ENCODE peak calls at places on chromosome 6, in seven cellular contexts. One of them, this sample, is unnamed.

GRCh38 chr6:36590237-36590636 is 3.9 kb upstream of the SRSF3 start:
- DNase-seq in psoas muscle: no peak
- DNase-seq in astrocyte of the spinal cord: peak
- DNase-seq in fibroblast of pulmonary artery: peak
- DNase-seq in fibroblast of villous mesenchyme: peak
- DNase-seq in thoracic aorta: no peak
- DNase-seq in HFF-Myc: no peak
- DNase-seq in this sample: no peak

GRCh38 chr6:132011582-132011981 is 60.4 kb upstream of the CCN2 start:
- DNase-seq in psoas muscle: no peak
- DNase-seq in astrocyte of the spinal cord: no peak
- DNase-seq in fibroblast of pulmonary artery: peak
- DNase-seq in fibroblast of villous mesenchyme: peak
- DNase-seq in thoracic aorta: no peak
- DNase-seq in HFF-Myc: no peak
- DNase-seq in this sample: no peak

GRCh38 chr6:156191895-156192294 is 585.3 kb upstream of the ARID1B start:
- DNase-seq in psoas muscle: no peak
- DNase-seq in astrocyte of the spinal cord: no peak
- DNase-seq in fibroblast of pulmonary artery: no peak
- DNase-seq in fibroblast of villous mesenchyme: no peak
- DNase-seq in thoracic aorta: no peak
- DNase-seq in HFF-Myc: no peak
- DNase-seq in this sample: no peak

GRCh38 chr6:133715270-133715669 is 173.6 kb upstream of the TCF21 start:
- DNase-seq in psoas muscle: no peak
- DNase-seq in astrocyte of the spinal cord: no peak
- DNase-seq in fibroblast of pulmonary artery: no peak
- DNase-seq in fibroblast of villous mesenchyme: no peak
- DNase-seq in thoracic aorta: no peak
- DNase-seq in HFF-Myc: no peak
- DNase-seq in this sample: no peak

GRCh38 chr6:41957117-41957516 is 15.5 kb upstream of the CCND3 start:
- DNase-seq in psoas muscle: no peak
- DNase-seq in astrocyte of the spinal cord: no peak
- DNase-seq in fibroblast of pulmonary artery: no peak
- DNase-seq in fibroblast of villous mesenchyme: no peak
- DNase-seq in thoracic aorta: no peak
- DNase-seq in HFF-Myc: no peak
- DNase-seq in this sample: no peak

GRCh38 chr6:36914227-36914794 is 28.6 kb downstream of the C6orf89 start:
- DNase-seq in psoas muscle: no peak
- DNase-seq in astrocyte of the spinal cord: peak
- DNase-seq in fibroblast of pulmonary artery: peak
- DNase-seq in fibroblast of villous mesenchyme: peak
- DNase-seq in thoracic aorta: no peak
- DNase-seq in HFF-Myc: no peak
- DNase-seq in this sample: no peak

GRCh38 chr6:72950114-72950860 is 275.0 kb downstream of the KHDC1L start:
- DNase-seq in psoas muscle: peak
- DNase-seq in astrocyte of the spinal cord: peak
- DNase-seq in fibroblast of pulmonary artery: peak
- DNase-seq in fibroblast of villous mesenchyme: peak
- DNase-seq in thoracic aorta: no peak
- DNase-seq in HFF-Myc: no peak
- DNase-seq in this sample: no peak

GRCh38 chr6:124432632-124433031 is 529.6 kb upstream of the RNF217 start:
- DNase-seq in psoas muscle: no peak
- DNase-seq in astrocyte of the spinal cord: no peak
- DNase-seq in fibroblast of pulmonary artery: no peak
- DNase-seq in fibroblast of villous mesenchyme: no peak
- DNase-seq in thoracic aorta: no peak
- DNase-seq in HFF-Myc: no peak
- DNase-seq in this sample: no peak

GRCh38 chr6:144286503-144287393 is 1.6 kb downstream of the UTRN start:
- DNase-seq in psoas muscle: peak
- DNase-seq in astrocyte of the spinal cord: peak
- DNase-seq in fibroblast of pulmonary artery: peak
- DNase-seq in fibroblast of villous mesenchyme: peak
- DNase-seq in thoracic aorta: peak
- DNase-seq in HFF-Myc: no peak
- DNase-seq in this sample: no peak

GRCh38 chr6:155880905-155881304 is 425.3 kb upstream of the NOX3 start:
- DNase-seq in psoas muscle: no peak
- DNase-seq in astrocyte of the spinal cord: no peak
- DNase-seq in fibroblast of pulmonary artery: peak
- DNase-seq in fibroblast of villous mesenchyme: peak
- DNase-seq in thoracic aorta: no peak
- DNase-seq in HFF-Myc: no peak
- DNase-seq in this sample: no peak

GRCh38 chr6:31580807-31581437 is 1.3 kb downstream of the LTB start:
- DNase-seq in psoas muscle: peak
- DNase-seq in astrocyte of the spinal cord: peak
- DNase-seq in fibroblast of pulmonary artery: peak
- DNase-seq in fibroblast of villous mesenchyme: peak
- DNase-seq in thoracic aorta: peak
- DNase-seq in HFF-Myc: peak
- DNase-seq in this sample: no peak

GRCh38 chr6:51844391-51844735 is 243.1 kb downstream of the PKHD1 start:
- DNase-seq in psoas muscle: no peak
- DNase-seq in astrocyte of the spinal cord: no peak
- DNase-seq in fibroblast of pulmonary artery: no peak
- DNase-seq in fibroblast of villous mesenchyme: no peak
- DNase-seq in thoracic aorta: no peak
- DNase-seq in HFF-Myc: no peak
- DNase-seq in this sample: no peak

GRCh38 chr6:131574686-131575085 is 1.7 kb downstream of the ARG1 start:
- DNase-seq in psoas muscle: no peak
- DNase-seq in astrocyte of the spinal cord: no peak
- DNase-seq in fibroblast of pulmonary artery: no peak
- DNase-seq in fibroblast of villous mesenchyme: no peak
- DNase-seq in thoracic aorta: no peak
- DNase-seq in HFF-Myc: no peak
- DNase-seq in this sample: no peak

GRCh38 chr6:11277275-11278206 is 45.1 kb upstream of the NEDD9 start:
- DNase-seq in psoas muscle: no peak
- DNase-seq in astrocyte of the spinal cord: peak
- DNase-seq in fibroblast of pulmonary artery: peak
- DNase-seq in fibroblast of villous mesenchyme: peak
- DNase-seq in thoracic aorta: no peak
- DNase-seq in HFF-Myc: peak
- DNase-seq in this sample: peak

GRCh38 chr6:137870744-137871247 is 3.7 kb downstream of the TNFAIP3 start:
- DNase-seq in psoas muscle: no peak
- DNase-seq in astrocyte of the spinal cord: no peak
- DNase-seq in fibroblast of pulmonary artery: peak
- DNase-seq in fibroblast of villous mesenchyme: no peak
- DNase-seq in thoracic aorta: no peak
- DNase-seq in HFF-Myc: no peak
- DNase-seq in this sample: peak

GRCh38 chr6:32885698-32886286 is 31.8 kb downstream of the PSMB9 start:
- DNase-seq in psoas muscle: no peak
- DNase-seq in astrocyte of the spinal cord: peak
- DNase-seq in fibroblast of pulmonary artery: peak
- DNase-seq in fibroblast of villous mesenchyme: peak
- DNase-seq in thoracic aorta: no peak
- DNase-seq in HFF-Myc: peak
- DNase-seq in this sample: peak

GRCh38 chr6:90406142-90406794 is 109.6 kb upstream of the BACH2 start:
- DNase-seq in psoas muscle: no peak
- DNase-seq in astrocyte of the spinal cord: peak
- DNase-seq in fibroblast of pulmonary artery: peak
- DNase-seq in fibroblast of villous mesenchyme: peak
- DNase-seq in thoracic aorta: no peak
- DNase-seq in HFF-Myc: peak
- DNase-seq in this sample: no peak

GRCh38 chr6:168071620-168072019 is 7.4 kb downstream of the FRMD1 start:
- DNase-seq in psoas muscle: no peak
- DNase-seq in astrocyte of the spinal cord: no peak
- DNase-seq in fibroblast of pulmonary artery: no peak
- DNase-seq in fibroblast of villous mesenchyme: no peak
- DNase-seq in thoracic aorta: no peak
- DNase-seq in HFF-Myc: no peak
- DNase-seq in this sample: no peak

GRCh38 chr6:7590918-7591302 is 912 bp downstream of the SNRNP48 start:
- DNase-seq in psoas muscle: no peak
- DNase-seq in astrocyte of the spinal cord: no peak
- DNase-seq in fibroblast of pulmonary artery: peak
- DNase-seq in fibroblast of villous mesenchyme: peak
- DNase-seq in thoracic aorta: no peak
- DNase-seq in HFF-Myc: no peak
- DNase-seq in this sample: no peak

GRCh38 chr6:7589949-7590917 is at the start of gene SNRNP48:
- DNase-seq in psoas muscle: peak
- DNase-seq in astrocyte of the spinal cord: peak
- DNase-seq in fibroblast of pulmonary artery: peak
- DNase-seq in fibroblast of villous mesenchyme: peak
- DNase-seq in thoracic aorta: peak
- DNase-seq in HFF-Myc: peak
- DNase-seq in this sample: peak

GRCh38 chr6:7589221-7589620 is 777 bp upstream of the SNRNP48 start:
- DNase-seq in psoas muscle: no peak
- DNase-seq in astrocyte of the spinal cord: no peak
- DNase-seq in fibroblast of pulmonary artery: no peak
- DNase-seq in fibroblast of villous mesenchyme: no peak
- DNase-seq in thoracic aorta: no peak
- DNase-seq in HFF-Myc: no peak
- DNase-seq in this sample: no peak

GRCh38 chr6:7593234-7593633 is 3.2 kb downstream of the SNRNP48 start:
- DNase-seq in psoas muscle: no peak
- DNase-seq in astrocyte of the spinal cord: no peak
- DNase-seq in fibroblast of pulmonary artery: no peak
- DNase-seq in fibroblast of villous mesenchyme: no peak
- DNase-seq in thoracic aorta: no peak
- DNase-seq in HFF-Myc: no peak
- DNase-seq in this sample: no peak

DNA sequence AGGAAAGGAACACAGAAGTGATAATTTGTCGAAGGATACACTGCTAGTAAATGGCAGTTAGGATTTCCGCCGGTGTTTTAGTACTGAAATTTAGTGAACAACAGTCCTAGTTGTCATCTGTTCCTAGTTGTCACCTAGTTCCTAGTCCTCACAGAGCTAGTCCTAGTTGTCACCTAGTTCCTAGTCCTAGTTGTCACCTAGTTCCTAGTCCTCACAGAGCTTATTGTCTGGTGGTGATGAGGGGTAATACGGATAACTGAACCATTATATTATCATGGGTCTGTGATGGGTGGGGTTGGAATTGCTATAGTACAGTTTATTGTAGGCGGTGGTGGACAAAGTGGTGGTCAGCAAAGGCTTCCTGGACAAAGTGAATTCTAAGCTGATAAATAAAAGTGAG is 1.8 kb downstream of the SNRNP48 start:
- DNase-seq in psoas muscle: no peak
- DNase-seq in astrocyte of the spinal cord: no peak
- DNase-seq in fibroblast of pulmonary artery: no peak
- DNase-seq in fibroblast of villous mesenchyme: no peak
- DNase-seq in thoracic aorta: no peak
- DNase-seq in HFF-Myc: no peak
- DNase-seq in this sample: no peak
- H3K4me3 ChIP-seq in psoas muscle: peak
- H3K4me3 ChIP-seq in astrocyte of the spinal cord: no peak
- H3K4me3 ChIP-seq in fibroblast of pulmonary artery: no peak
- H3K4me3 ChIP-seq in fibroblast of villous mesenchyme: peak
- H3K4me3 ChIP-seq in thoracic aorta: peak
- H3K4me3 ChIP-seq in HFF-Myc: peak
- H3K4me3 ChIP-seq in this sample: no peak

DNA sequence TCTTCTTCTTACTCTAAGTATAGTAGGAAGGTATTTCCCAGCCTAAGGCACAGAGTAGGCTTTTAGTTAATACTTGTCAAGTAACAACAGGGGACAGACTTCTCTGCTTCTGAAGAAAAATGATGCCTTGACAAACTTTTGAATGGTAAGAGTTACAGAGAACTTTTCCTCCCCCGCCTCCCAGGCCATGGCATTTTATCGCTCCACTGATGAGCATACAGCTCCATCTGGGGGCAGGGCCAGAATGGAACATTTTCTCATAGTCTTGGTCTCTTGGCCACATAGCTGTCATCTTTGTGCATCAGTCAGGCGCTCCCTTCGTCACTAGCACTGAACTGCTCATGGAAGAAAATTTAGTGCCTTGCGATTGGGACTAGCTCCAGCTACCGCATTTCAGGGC is 1066.8 kb upstream of the CITED2 start:
- DNase-seq in psoas muscle: peak
- DNase-seq in astrocyte of the spinal cord: peak
- DNase-seq in fibroblast of pulmonary artery: peak
- DNase-seq in fibroblast of villous mesenchyme: peak
- DNase-seq in thoracic aorta: no peak
- DNase-seq in HFF-Myc: no peak
- DNase-seq in this sample: no peak
- TF ChIP-seq CTCF in psoas muscle: peak
- TF ChIP-seq CTCF in astrocyte of the spinal cord: peak
- TF ChIP-seq CTCF in fibroblast of pulmonary artery: peak
- TF ChIP-seq CTCF in fibroblast of villous mesenchyme: peak
- TF ChIP-seq CTCF in thoracic aorta: no peak
- TF ChIP-seq CTCF in HFF-Myc: peak
- TF ChIP-seq CTCF in this sample: peak

DNA sequence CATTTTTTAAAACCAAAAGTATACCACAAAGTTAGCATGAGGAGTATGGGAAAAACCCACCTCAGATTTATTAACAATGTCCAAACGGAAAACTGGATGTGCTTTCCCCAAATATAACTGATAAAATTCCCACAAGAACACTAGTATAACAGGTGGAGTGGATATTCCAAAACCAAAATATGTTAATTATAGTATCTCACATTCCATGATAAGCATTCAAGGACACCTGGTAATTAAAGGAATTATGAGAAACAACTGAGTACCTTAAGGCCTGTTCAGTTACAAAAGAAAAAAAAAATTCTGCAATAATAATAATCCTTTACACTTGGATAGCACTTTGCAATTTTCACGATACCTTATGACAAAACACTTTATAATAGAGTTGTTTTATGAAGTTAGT is 1.9 kb downstream of the CDK19 start:
- DNase-seq in psoas muscle: no peak
- DNase-seq in astrocyte of the spinal cord: no peak
- DNase-seq in fibroblast of pulmonary artery: no peak
- DNase-seq in fibroblast of villous mesenchyme: no peak
- DNase-seq in thoracic aorta: no peak
- DNase-seq in HFF-Myc: no peak
- DNase-seq in this sample: no peak
- H3K4me3 ChIP-seq in psoas muscle: peak
- H3K4me3 ChIP-seq in astrocyte of the spinal cord: no peak
- H3K4me3 ChIP-seq in fibroblast of pulmonary artery: no peak
- H3K4me3 ChIP-seq in fibroblast of villous mesenchyme: no peak
- H3K4me3 ChIP-seq in thoracic aorta: peak
- H3K4me3 ChIP-seq in HFF-Myc: peak
- H3K4me3 ChIP-seq in this sample: peak

DNA sequence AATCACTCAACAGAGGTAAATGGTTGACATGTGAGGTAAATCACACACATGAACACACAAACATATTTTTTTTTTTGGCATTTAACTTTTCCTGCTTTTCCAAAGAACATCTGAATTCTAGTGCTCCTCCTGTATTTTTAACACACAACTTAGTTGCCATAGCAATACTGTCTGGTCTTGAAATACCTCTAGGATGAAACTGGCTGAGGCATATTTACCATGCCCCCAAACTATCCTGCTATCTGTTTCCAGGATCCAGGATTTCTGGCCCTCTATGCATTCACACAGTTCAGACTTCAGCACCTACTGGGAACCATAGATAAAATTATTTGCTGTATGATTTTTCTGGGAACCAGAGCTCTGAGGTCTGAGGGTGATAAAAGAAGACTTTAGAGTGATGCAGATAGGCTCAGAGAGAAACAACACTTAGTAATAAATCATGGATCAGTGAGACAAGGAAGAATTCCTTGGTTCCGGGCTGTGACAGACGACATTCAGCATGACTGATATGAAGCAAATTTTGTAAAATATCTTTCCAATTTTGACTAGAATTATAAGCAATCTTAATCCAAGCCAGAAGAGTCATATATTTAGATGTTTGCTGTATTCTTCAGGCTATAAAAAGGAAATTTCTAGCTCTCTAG is 359.7 kb downstream of the BTBD9 start:
- DNase-seq in psoas muscle: no peak
- DNase-seq in astrocyte of the spinal cord: no peak
- DNase-seq in fibroblast of pulmonary artery: no peak
- DNase-seq in fibroblast of villous mesenchyme: no peak
- DNase-seq in thoracic aorta: no peak
- DNase-seq in HFF-Myc: no peak
- DNase-seq in this sample: no peak
- TF ChIP-seq CTCF in psoas muscle: no peak
- TF ChIP-seq CTCF in astrocyte of the spinal cord: no peak
- TF ChIP-seq CTCF in fibroblast of pulmonary artery: no peak
- TF ChIP-seq CTCF in fibroblast of villous mesenchyme: no peak
- TF ChIP-seq CTCF in thoracic aorta: no peak
- TF ChIP-seq CTCF in HFF-Myc: no peak
- TF ChIP-seq CTCF in this sample: no peak

This sample was measured in GM12864.